ENCODE peak calls at places on chromosome 13, in six cellular contexts. One of them, this sample, is unnamed.

GRCh38 chr13:97252735-97253134 is 30.6 kb downstream of the MBNL2 start:
- DNase-seq in cerebellum: no peak
- DNase-seq in stimulated activated CD4-positive, alpha-beta T cell treated with anti-CD3 and anti-CD28 coated beads, Interleukin-2, amount 100 ng/mL, for 24 hours: no peak
- DNase-seq in activated T-helper 9 cell treated with anti-CD3 and anti-CD28 coated beads, Interleukin-2, amount 50 U/mL, for 16 hours: no peak
- DNase-seq in GOT3: no peak
- DNase-seq in astrocyte: no peak
- DNase-seq in this sample: no peak

GRCh38 chr13:109743706-109744453 is 42.5 kb downstream of the IRS2 start:
- DNase-seq in stimulated activated CD4-positive, alpha-beta T cell treated with anti-CD3 and anti-CD28 coated beads, Interleukin-2, amount 100 ng/mL, for 24 hours: peak
- DNase-seq in cerebellum: peak
- DNase-seq in GOT3: no peak
- DNase-seq in activated T-helper 9 cell treated with anti-CD3 and anti-CD28 coated beads, Interleukin-2, amount 50 U/mL, for 16 hours: no peak
- DNase-seq in astrocyte: peak
- DNase-seq in this sample: no peak

GRCh38 chr13:113621046-113621445 is 36.5 kb downstream of the TFDP1 start:
- DNase-seq in cerebellum: no peak
- DNase-seq in GOT3: no peak
- DNase-seq in activated T-helper 9 cell treated with anti-CD3 and anti-CD28 coated beads, Interleukin-2, amount 50 U/mL, for 16 hours: no peak
- DNase-seq in stimulated activated CD4-positive, alpha-beta T cell treated with anti-CD3 and anti-CD28 coated beads, Interleukin-2, amount 100 ng/mL, for 24 hours: no peak
- DNase-seq in astrocyte: no peak
- DNase-seq in this sample: no peak

GRCh38 chr13:44918323-44919102 is 70.8 kb downstream of the NUFIP1 start:
- DNase-seq in GOT3: peak
- DNase-seq in stimulated activated CD4-positive, alpha-beta T cell treated with anti-CD3 and anti-CD28 coated beads, Interleukin-2, amount 100 ng/mL, for 24 hours: peak
- DNase-seq in astrocyte: peak
- DNase-seq in cerebellum: peak
- DNase-seq in activated T-helper 9 cell treated with anti-CD3 and anti-CD28 coated beads, Interleukin-2, amount 50 U/mL, for 16 hours: peak
- DNase-seq in this sample: peak

GRCh38 chr13:114079601-114080536 is 52.6 kb downstream of the RASA3 start:
- DNase-seq in stimulated activated CD4-positive, alpha-beta T cell treated with anti-CD3 and anti-CD28 coated beads, Interleukin-2, amount 100 ng/mL, for 24 hours: no peak
- DNase-seq in astrocyte: no peak
- DNase-seq in activated T-helper 9 cell treated with anti-CD3 and anti-CD28 coated beads, Interleukin-2, amount 50 U/mL, for 16 hours: no peak
- DNase-seq in cerebellum: no peak
- DNase-seq in GOT3: no peak
- DNase-seq in this sample: no peak

GRCh38 chr13:26502826-26503225 is 54.7 kb upstream of the WASF3 start:
- DNase-seq in GOT3: no peak
- DNase-seq in cerebellum: no peak
- DNase-seq in activated T-helper 9 cell treated with anti-CD3 and anti-CD28 coated beads, Interleukin-2, amount 50 U/mL, for 16 hours: no peak
- DNase-seq in astrocyte: peak
- DNase-seq in stimulated activated CD4-positive, alpha-beta T cell treated with anti-CD3 and anti-CD28 coated beads, Interleukin-2, amount 100 ng/mL, for 24 hours: peak
- DNase-seq in this sample: no peak

GRCh38 chr13:50451609-50452008 is 391.9 kb downstream of the DLEU7 start:
- DNase-seq in GOT3: no peak
- DNase-seq in astrocyte: no peak
- DNase-seq in stimulated activated CD4-positive, alpha-beta T cell treated with anti-CD3 and anti-CD28 coated beads, Interleukin-2, amount 100 ng/mL, for 24 hours: no peak
- DNase-seq in activated T-helper 9 cell treated with anti-CD3 and anti-CD28 coated beads, Interleukin-2, amount 50 U/mL, for 16 hours: no peak
- DNase-seq in cerebellum: no peak
- DNase-seq in this sample: no peak

GRCh38 chr13:98706446-98707110 is 45.9 kb downstream of the SLC15A1 start:
- DNase-seq in astrocyte: peak
- DNase-seq in stimulated activated CD4-positive, alpha-beta T cell treated with anti-CD3 and anti-CD28 coated beads, Interleukin-2, amount 100 ng/mL, for 24 hours: no peak
- DNase-seq in GOT3: no peak
- DNase-seq in activated T-helper 9 cell treated with anti-CD3 and anti-CD28 coated beads, Interleukin-2, amount 50 U/mL, for 16 hours: no peak
- DNase-seq in cerebellum: no peak
- DNase-seq in this sample: no peak

GRCh38 chr13:73000027-73000674 is 58.7 kb upstream of the KLF5 start:
- DNase-seq in activated T-helper 9 cell treated with anti-CD3 and anti-CD28 coated beads, Interleukin-2, amount 50 U/mL, for 16 hours: no peak
- DNase-seq in stimulated activated CD4-positive, alpha-beta T cell treated with anti-CD3 and anti-CD28 coated beads, Interleukin-2, amount 100 ng/mL, for 24 hours: no peak
- DNase-seq in cerebellum: no peak
- DNase-seq in astrocyte: peak
- DNase-seq in GOT3: no peak
- DNase-seq in this sample: no peak

GRCh38 chr13:66895780-66896179 is 334.4 kb downstream of the PCDH9 start:
- DNase-seq in stimulated activated CD4-positive, alpha-beta T cell treated with anti-CD3 and anti-CD28 coated beads, Interleukin-2, amount 100 ng/mL, for 24 hours: no peak
- DNase-seq in activated T-helper 9 cell treated with anti-CD3 and anti-CD28 coated beads, Interleukin-2, amount 50 U/mL, for 16 hours: no peak
- DNase-seq in GOT3: no peak
- DNase-seq in astrocyte: no peak
- DNase-seq in cerebellum: no peak
- DNase-seq in this sample: no peak

GRCh38 chr13:109700176-109700575 is 86.2 kb downstream of the IRS2 start:
- DNase-seq in GOT3: no peak
- DNase-seq in activated T-helper 9 cell treated with anti-CD3 and anti-CD28 coated beads, Interleukin-2, amount 50 U/mL, for 16 hours: no peak
- DNase-seq in stimulated activated CD4-positive, alpha-beta T cell treated with anti-CD3 and anti-CD28 coated beads, Interleukin-2, amount 100 ng/mL, for 24 hours: no peak
- DNase-seq in cerebellum: no peak
- DNase-seq in astrocyte: peak
- DNase-seq in this sample: no peak

GRCh38 chr13:24214528-24214927 is 54.0 kb downstream of the SPATA13 start:
- DNase-seq in GOT3: no peak
- DNase-seq in cerebellum: no peak
- DNase-seq in stimulated activated CD4-positive, alpha-beta T cell treated with anti-CD3 and anti-CD28 coated beads, Interleukin-2, amount 100 ng/mL, for 24 hours: no peak
- DNase-seq in astrocyte: no peak
- DNase-seq in activated T-helper 9 cell treated with anti-CD3 and anti-CD28 coated beads, Interleukin-2, amount 50 U/mL, for 16 hours: no peak
- DNase-seq in this sample: peak

GRCh38 chr13:34731486-34731885 is 210.6 kb upstream of the NBEA start:
- DNase-seq in stimulated activated CD4-positive, alpha-beta T cell treated with anti-CD3 and anti-CD28 coated beads, Interleukin-2, amount 100 ng/mL, for 24 hours: no peak
- DNase-seq in GOT3: no peak
- DNase-seq in astrocyte: no peak
- DNase-seq in cerebellum: no peak
- DNase-seq in activated T-helper 9 cell treated with anti-CD3 and anti-CD28 coated beads, Interleukin-2, amount 50 U/mL, for 16 hours: no peak
- DNase-seq in this sample: no peak

GRCh38 chr13:97226788-97227627 is 4.9 kb downstream of the MBNL2 start:
- DNase-seq in cerebellum: peak
- DNase-seq in activated T-helper 9 cell treated with anti-CD3 and anti-CD28 coated beads, Interleukin-2, amount 50 U/mL, for 16 hours: peak
- DNase-seq in GOT3: no peak
- DNase-seq in astrocyte: no peak
- DNase-seq in stimulated activated CD4-positive, alpha-beta T cell treated with anti-CD3 and anti-CD28 coated beads, Interleukin-2, amount 100 ng/mL, for 24 hours: peak
- DNase-seq in this sample: no peak

GRCh38 chr13:105139380-105140285 is 1395.8 kb downstream of the EFNB2 start:
- DNase-seq in stimulated activated CD4-positive, alpha-beta T cell treated with anti-CD3 and anti-CD28 coated beads, Interleukin-2, amount 100 ng/mL, for 24 hours: peak
- DNase-seq in GOT3: no peak
- DNase-seq in cerebellum: peak
- DNase-seq in astrocyte: no peak
- DNase-seq in activated T-helper 9 cell treated with anti-CD3 and anti-CD28 coated beads, Interleukin-2, amount 50 U/mL, for 16 hours: peak
- DNase-seq in this sample: peak

GRCh38 chr13:43522788-43523187 is 264.0 kb downstream of the ENOX1 start:
- DNase-seq in cerebellum: no peak
- DNase-seq in activated T-helper 9 cell treated with anti-CD3 and anti-CD28 coated beads, Interleukin-2, amount 50 U/mL, for 16 hours: no peak
- DNase-seq in GOT3: no peak
- DNase-seq in stimulated activated CD4-positive, alpha-beta T cell treated with anti-CD3 and anti-CD28 coated beads, Interleukin-2, amount 100 ng/mL, for 24 hours: no peak
- DNase-seq in astrocyte: peak
- DNase-seq in this sample: no peak

GRCh38 chr13:107203146-107203847 is 635.4 kb upstream of the ARGLU1 start:
- DNase-seq in stimulated activated CD4-positive, alpha-beta T cell treated with anti-CD3 and anti-CD28 coated beads, Interleukin-2, amount 100 ng/mL, for 24 hours: no peak
- DNase-seq in cerebellum: no peak
- DNase-seq in astrocyte: no peak
- DNase-seq in activated T-helper 9 cell treated with anti-CD3 and anti-CD28 coated beads, Interleukin-2, amount 50 U/mL, for 16 hours: no peak
- DNase-seq in GOT3: no peak
- DNase-seq in this sample: peak

GRCh38 chr13:47033216-47033615 is 136.4 kb upstream of the HTR2A start:
- DNase-seq in GOT3: no peak
- DNase-seq in astrocyte: peak
- DNase-seq in cerebellum: no peak
- DNase-seq in stimulated activated CD4-positive, alpha-beta T cell treated with anti-CD3 and anti-CD28 coated beads, Interleukin-2, amount 100 ng/mL, for 24 hours: no peak
- DNase-seq in activated T-helper 9 cell treated with anti-CD3 and anti-CD28 coated beads, Interleukin-2, amount 50 U/mL, for 16 hours: no peak
- DNase-seq in this sample: no peak

GRCh38 chr13:77105051-77105450 is 78.1 kb upstream of the FBXL3 start:
- DNase-seq in astrocyte: no peak
- DNase-seq in cerebellum: no peak
- DNase-seq in GOT3: no peak
- DNase-seq in stimulated activated CD4-positive, alpha-beta T cell treated with anti-CD3 and anti-CD28 coated beads, Interleukin-2, amount 100 ng/mL, for 24 hours: no peak
- DNase-seq in activated T-helper 9 cell treated with anti-CD3 and anti-CD28 coated beads, Interleukin-2, amount 50 U/mL, for 16 hours: no peak
- DNase-seq in this sample: no peak

GRCh38 chr13:73874460-73874859 is 259.7 kb downstream of the KLF12 start:
- DNase-seq in astrocyte: no peak
- DNase-seq in cerebellum: no peak
- DNase-seq in GOT3: no peak
- DNase-seq in stimulated activated CD4-positive, alpha-beta T cell treated with anti-CD3 and anti-CD28 coated beads, Interleukin-2, amount 100 ng/mL, for 24 hours: no peak
- DNase-seq in activated T-helper 9 cell treated with anti-CD3 and anti-CD28 coated beads, Interleukin-2, amount 50 U/mL, for 16 hours: no peak
- DNase-seq in this sample: no peak

GRCh38 chr13:51560336-51560735 is 23.9 kb upstream of the WDFY2 start:
- DNase-seq in cerebellum: no peak
- DNase-seq in stimulated activated CD4-positive, alpha-beta T cell treated with anti-CD3 and anti-CD28 coated beads, Interleukin-2, amount 100 ng/mL, for 24 hours: no peak
- DNase-seq in astrocyte: no peak
- DNase-seq in GOT3: no peak
- DNase-seq in activated T-helper 9 cell treated with anti-CD3 and anti-CD28 coated beads, Interleukin-2, amount 50 U/mL, for 16 hours: no peak
- DNase-seq in this sample: no peak

GRCh38 chr13:70188567-70188966 is 80.3 kb upstream of the KLHL1 start:
- DNase-seq in stimulated activated CD4-positive, alpha-beta T cell treated with anti-CD3 and anti-CD28 coated beads, Interleukin-2, amount 100 ng/mL, for 24 hours: no peak
- DNase-seq in activated T-helper 9 cell treated with anti-CD3 and anti-CD28 coated beads, Interleukin-2, amount 50 U/mL, for 16 hours: no peak
- DNase-seq in cerebellum: no peak
- DNase-seq in astrocyte: no peak
- DNase-seq in GOT3: no peak
- DNase-seq in this sample: no peak

GRCh38 chr13:81394605-81395004 is 1053.7 kb upstream of the SPRY2 start:
- DNase-seq in activated T-helper 9 cell treated with anti-CD3 and anti-CD28 coated beads, Interleukin-2, amount 50 U/mL, for 16 hours: no peak
- DNase-seq in astrocyte: no peak
- DNase-seq in GOT3: no peak
- DNase-seq in cerebellum: no peak
- DNase-seq in stimulated activated CD4-positive, alpha-beta T cell treated with anti-CD3 and anti-CD28 coated beads, Interleukin-2, amount 100 ng/mL, for 24 hours: no peak
- DNase-seq in this sample: no peak

This sample was measured in germinal center.